ENCODE peak calls at places on chromosomes 1 and 21, in four cellular contexts. V, R, M and B are unnamed samples.
A peak's percentile ranks its signal among the peaks of the same experiment; 100 is the strongest.

GRCh38 chr1:94603663-94604062 is 62.1 kb upstream of the F3 start:
- DNase-seq in V (no peak), R (no peak), M (no peak), B (no peak)

GRCh38 chr1:17075470-17076255 is 21.8 kb upstream of the SDHB start:
- DNase-seq in V (no peak), R (peak; percentile 31), M (no peak), B (no peak)

GRCh38 chr1:208387908-208388756 is 143.9 kb upstream of the PLXNA2 start:
- DNase-seq in V (no peak), R (no peak), M (no peak), B (no peak)

GRCh38 chr1:223684488-223684792 is 18.9 kb upstream of the CAPN8 start:
- DNase-seq in V (no peak), R (no peak), M (no peak), B (no peak)

GRCh38 chr1:9233241-9233941 is 1.2 kb upstream of the H6PD start:
- DNase-seq in V (peak; percentile 51), R (peak; percentile 99), M (no peak), B (no peak)

GRCh38 chr1:160978510-160978927 is 23.9 kb upstream of the ITLN2 start:
- DNase-seq in V (no peak), R (peak; percentile 69), M (no peak), B (no peak)

GRCh38 chr1:86852737-86853408 is 61.1 kb downstream of the SELENOF start:
- DNase-seq in V (peak; percentile 42), R (no peak), M (no peak), B (no peak)

GRCh38 chr1:231970684-231971083 is 344.1 kb downstream of the DISC1 start:
- DNase-seq in V (no peak), R (no peak), M (no peak), B (no peak)

GRCh38 chr1:920506-920905 is 3.2 kb upstream of the SAMD11 start:
- DNase-seq in V (no peak), R (no peak), M (no peak), B (no peak)

GRCh38 chr1:34779962-34780361 is 1.1 kb upstream of the GJB3 start:
- DNase-seq in V (no peak), R (no peak), M (no peak), B (no peak)

GRCh38 chr21:26736449-26736848 is 108.8 kb downstream of the ADAMTS1 start:
- DNase-seq in V (peak; percentile 58), R (no peak), M (no peak), B (no peak)

GRCh38 chr1:3261007-3261968 is 192.3 kb downstream of the PRDM16 start:
- DNase-seq in V (no peak), R (no peak), M (no peak), B (no peak)

GRCh38 chr1:241156231-241156965 is 200.6 kb downstream of the RGS7 start:
- DNase-seq in V (peak; percentile 86), R (peak; percentile 3), M (no peak), B (no peak)

GRCh38 chr1:23865543-23865930 is 2.6 kb downstream of the FUCA1 start:
- DNase-seq in V (peak; percentile 100), R (peak; percentile 10), M (no peak), B (no peak)

GRCh38 chr1:178543291-178543609 is 30.3 kb downstream of the TEX35 start:
- DNase-seq in V (peak; percentile 14), R (no peak), M (no peak), B (no peak)

GRCh38 chr21:40685121-40685630 is 161.8 kb downstream of the DSCAM start:
- DNase-seq in V (peak; percentile 1), R (no peak), M (no peak), B (no peak)

GRCh38 chr1:197618065-197618464 is 157.2 kb downstream of the DENND1B start:
- DNase-seq in V (no peak), R (peak; percentile 34), M (no peak), B (no peak)

GRCh38 chr21:31612889-31613785 is 46.4 kb upstream of the SOD1 start:
- DNase-seq in V (peak; percentile 33), R (no peak), M (no peak), B (no peak)

GRCh38 chr1:9912264-9912936 is 2.3 kb upstream of the CTNNBIP1 start:
- DNase-seq in V (no peak), R (no peak), M (no peak), B (no peak)

GRCh38 chr1:206107168-206107544 is 10.0 kb downstream of the AVPR1B start:
- DNase-seq in V (no peak), R (no peak), M (no peak), B (no peak)

GRCh38 chr1:28144203-28145135 is 32.0 kb downstream of the PTAFR start:
- DNase-seq in V (peak; percentile 96), R (peak; percentile 54), M (no peak), B (peak; percentile 58)

GRCh38 chr1:93746009-93746408 is 64.4 kb upstream of the BCAR3 start:
- DNase-seq in V (no peak), R (no peak), M (no peak), B (no peak)

GRCh38 chr1:51760872-51761271 is 117.7 kb downstream of the NRDC start:
- DNase-seq in V (no peak), R (no peak), M (no peak), B (no peak)

GRCh38 chr1:37901893-37902225 is 42.5 kb upstream of the MTF1 start:
- DNase-seq in V (no peak), R (no peak), M (no peak), B (no peak)

GRCh38 chr1:227225715-227226346 is 92.5 kb downstream of the CDC42BPA start:
- DNase-seq in V (peak; percentile 90), R (peak; percentile 79), M (no peak), B (no peak)

GRCh38 chr1:229024528-229025119 is 246.3 kb upstream of the RAB4A start:
- DNase-seq in V (peak; percentile 84), R (peak; percentile 85), M (no peak), B (no peak)

GRCh38 chr1:21866629-21867009 is 54.6 kb downstream of the LDLRAD2 start:
- DNase-seq in V (peak; percentile 8), R (no peak), M (no peak), B (no peak)

GRCh38 chr1:14190508-14190907 is 408.0 kb upstream of the KAZN start:
- DNase-seq in V (peak; percentile 62), R (no peak), M (no peak), B (no peak)

GRCh38 chr21:35933466-35933865 is 126.9 kb downstream of the SETD4 start:
- DNase-seq in V (peak; percentile 87), R (peak; percentile 86), M (no peak), B (no peak)

GRCh38 chr1:112731451-112731850 is 16.3 kb upstream of the PPM1J start:
- DNase-seq in V (no peak), R (no peak), M (no peak), B (no peak)

GRCh38 chr1:60461889-60462595 is 388.5 kb upstream of the C1orf87 start:
- DNase-seq in V (peak; percentile 93), R (peak; percentile 12), M (no peak), B (no peak)

GRCh38 chr1:56215086-56215485 is 364.3 kb downstream of the PLPP3 start:
- DNase-seq in V (no peak), R (no peak), M (no peak), B (no peak)

GRCh38 chr1:198649598-198650338 is 10.9 kb downstream of the PTPRC start:
- DNase-seq in V (no peak), R (no peak), M (no peak), B (peak; percentile 66)

GRCh38 chr21:41141031-41141457 is 26.9 kb upstream of the BACE2 start:
- DNase-seq in V (peak; percentile 75), R (peak; percentile 5), M (no peak), B (no peak)

GRCh38 chr21:26082549-26082948 is 88.0 kb downstream of the APP start:
- DNase-seq in V (no peak), R (no peak), M (no peak), B (no peak)

GRCh38 chr1:39981957-39982356 is 27.0 kb downstream of the MFSD2A start:
- DNase-seq in V (peak; percentile 89), R (peak; percentile 76), M (no peak), B (no peak)

GRCh38 chr1:186617860-186618780 is 62.1 kb downstream of the PTGS2 start:
- DNase-seq in V (no peak), R (peak; percentile 81), M (peak; percentile 3), B (peak; percentile 61)

GRCh38 chr1:40901886-40902633 is 39.9 kb upstream of the CITED4 start:
- DNase-seq in V (peak; percentile 95), R (peak; percentile 64), M (no peak), B (no peak)